ENCODE peak calls at places on chromosomes 5 and 9, in eight cellular contexts. Q is foreskin fibroblast, X is body of pancreas, K is astrocyte of the spinal cord, P is Caco-2, S is foreskin keratinocyte, A is MM.1S, I is omental fat pad. J is an unnamed sample.

GRCh38 chr9:37182718-37183117 is 62.3 kb downstream of the ZCCHC7 start:
- DNase-seq in I (no peak), P (no peak), K (no peak), Q (no peak), S (no peak), X (no peak), A (no peak), J (no peak)

GRCh38 chr5:133891390-133891789 is 77.0 kb downstream of the C5orf15 start:
- DNase-seq in K (no peak), A (no peak), S (no peak), Q (no peak), I (no peak), X (no peak), P (peak; percentile 4), J (no peak)

GRCh38 chr5:148791696-148792095 is 34.7 kb upstream of the ADRB2 start:
- DNase-seq in A (no peak), Q (no peak), P (no peak), X (no peak), K (no peak), S (no peak), I (no peak), J (no peak)

GRCh38 chr5:78399115-78399514 is 38.7 kb downstream of the SCAMP1 start:
- DNase-seq in Q (no peak), K (no peak), A (no peak), X (no peak), I (no peak), P (no peak), S (no peak), J (no peak)

GRCh38 chr9:98107926-98108325 is 11.1 kb downstream of the TRIM14 start:
- DNase-seq in X (no peak), P (no peak), Q (no peak), A (no peak), I (no peak), K (no peak), S (no peak), J (no peak)

GRCh38 chr5:179194941-179195381 is 134.8 kb downstream of the ZNF354C start:
- DNase-seq in X (no peak), Q (no peak), A (no peak), I (no peak), P (peak; percentile 24), S (no peak), K (no peak), J (no peak)

GRCh38 chr5:170745481-170746061 is 38.0 kb upstream of the GABRP start:
- DNase-seq in X (peak; percentile 54), I (no peak), Q (peak; percentile 13), S (peak; percentile 57), A (peak; percentile 13), K (no peak), P (peak; percentile 90), J (no peak)

GRCh38 chr9:126384926-126385325 is 58.3 kb downstream of the MVB12B start:
- DNase-seq in Q (no peak), I (no peak), P (no peak), X (no peak), A (no peak), S (no peak), K (no peak), J (no peak)

GRCh38 chr5:135429326-135429725 is 17.8 kb downstream of the DCANP1 start:
- DNase-seq in X (no peak), K (no peak), Q (no peak), S (no peak), A (no peak), P (no peak), I (no peak), J (no peak)

GRCh38 chr5:43171926-43172325 is 20.1 kb upstream of the NIM1K start:
- DNase-seq in A (no peak), X (no peak), S (peak; percentile 13), Q (no peak), P (no peak), I (no peak), K (no peak), J (no peak)

GRCh38 chr9:84339523-84339922 is 1.0 kb downstream of the SLC28A3 start:
- DNase-seq in I (no peak), A (no peak), S (no peak), Q (no peak), K (no peak), X (no peak), P (no peak), J (no peak)

GRCh38 chr5:149410721-149411432 is 31.8 kb upstream of the IL17B start:
- DNase-seq in Q (no peak), K (no peak), A (no peak), S (no peak), I (no peak), X (no peak), P (no peak), J (no peak)

GRCh38 chr9:16152276-16153065 is 599.6 kb downstream of the CCDC171 start:
- DNase-seq in Q (no peak), P (no peak), A (no peak), S (peak; percentile 37), I (no peak), X (no peak), K (no peak), J (no peak)

GRCh38 chr9:132591751-132592314 is 9.4 kb downstream of the BARHL1 start:
- DNase-seq in I (no peak), P (no peak), X (no peak), Q (no peak), K (no peak), A (no peak), S (no peak), J (no peak)

GRCh38 chr9:114364123-114364522 is 23.7 kb downstream of the AKNA start:
- DNase-seq in X (no peak), Q (peak; percentile 81), P (no peak), I (no peak), A (no peak), S (peak; percentile 42), K (peak; percentile 76), J (peak; percentile 98)

GRCh38 chr5:59042683-59043082 is 459.8 kb downstream of the RAB3C start:
- DNase-seq in I (no peak), A (no peak), S (no peak), P (no peak), Q (no peak), K (peak; percentile 75), X (peak; percentile 25), J (no peak)

GRCh38 chr9:73684601-73685000 is 532.9 kb downstream of the ANXA1 start:
- DNase-seq in Q (no peak), S (peak; percentile 99), X (no peak), A (no peak), I (no peak), P (no peak), K (peak; percentile 19), J (no peak)

DNA sequence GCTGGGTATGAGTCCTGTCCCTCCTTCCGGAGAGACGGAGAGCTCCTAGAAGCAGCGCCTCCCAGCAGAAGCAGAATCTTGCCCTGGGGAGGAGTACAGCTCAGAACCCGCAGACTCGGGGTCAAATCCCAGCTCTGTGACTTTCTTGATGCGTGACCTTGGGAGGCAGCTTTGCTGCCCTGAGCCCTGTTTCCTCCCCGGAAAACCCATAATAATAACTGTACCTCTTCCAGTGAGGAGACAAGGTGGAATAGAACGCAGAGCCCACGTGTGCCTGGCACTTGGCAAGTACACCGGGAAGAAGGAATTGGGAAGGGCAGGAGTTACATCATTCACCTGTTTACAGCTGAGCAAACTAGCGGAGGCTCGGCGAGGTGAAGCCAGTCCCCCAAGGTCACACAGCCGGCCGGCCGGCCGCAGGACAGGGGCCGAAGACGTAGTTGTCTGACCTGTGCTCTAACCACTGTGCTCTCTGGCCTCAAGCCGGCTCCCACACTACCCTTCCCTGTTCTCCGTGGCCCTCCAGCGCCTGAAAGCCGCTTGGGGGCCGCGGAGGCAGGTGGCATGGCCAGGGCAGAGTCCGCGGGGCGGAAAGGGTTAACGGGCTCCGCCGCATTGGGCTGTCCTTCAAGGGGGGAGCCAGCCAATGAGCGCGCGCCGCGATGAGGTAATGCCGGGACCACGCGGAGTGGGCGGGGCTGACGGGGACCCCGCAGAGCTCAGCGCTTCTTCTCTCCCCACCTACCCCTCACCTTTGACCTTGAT is 125.3 kb downstream of the C9orf50 start:
- DNase-seq in A (peak; percentile 78), X (peak; percentile 96), I (peak; percentile 95), P (peak; percentile 96), K (peak; percentile 92), S (peak; percentile 80), Q (peak; percentile 89), J (peak; percentile 66)
- TF ChIP-seq CTCF in A (no peak), X (no peak), I (no peak), P (no peak), K (no peak), S (no peak), Q (no peak), J (no peak)

GRCh38 chr9:137028281-137029057 is 432 bp upstream of the ABCA2 start:
- DNase-seq in Q (peak; percentile 50), S (peak; percentile 20), X (peak; percentile 75), P (peak; percentile 69), A (peak; percentile 70), K (no peak), I (no peak), J (no peak)
- TF ChIP-seq CTCF in Q (no peak), S (peak; percentile 58), X (no peak), P (no peak), A (peak; percentile 54), K (peak; percentile 48), I (no peak), J (peak; percentile 53)

GRCh38 chr9:3650994-3651622 is 125.3 kb upstream of the RFX3 start:
- DNase-seq in P (no peak), S (no peak), I (no peak), A (no peak), Q (no peak), K (no peak), X (no peak), J (no peak)
- TF ChIP-seq CTCF in P (no peak), S (no peak), I (no peak), A (no peak), Q (no peak), K (no peak), X (no peak), J (no peak)

DNA sequence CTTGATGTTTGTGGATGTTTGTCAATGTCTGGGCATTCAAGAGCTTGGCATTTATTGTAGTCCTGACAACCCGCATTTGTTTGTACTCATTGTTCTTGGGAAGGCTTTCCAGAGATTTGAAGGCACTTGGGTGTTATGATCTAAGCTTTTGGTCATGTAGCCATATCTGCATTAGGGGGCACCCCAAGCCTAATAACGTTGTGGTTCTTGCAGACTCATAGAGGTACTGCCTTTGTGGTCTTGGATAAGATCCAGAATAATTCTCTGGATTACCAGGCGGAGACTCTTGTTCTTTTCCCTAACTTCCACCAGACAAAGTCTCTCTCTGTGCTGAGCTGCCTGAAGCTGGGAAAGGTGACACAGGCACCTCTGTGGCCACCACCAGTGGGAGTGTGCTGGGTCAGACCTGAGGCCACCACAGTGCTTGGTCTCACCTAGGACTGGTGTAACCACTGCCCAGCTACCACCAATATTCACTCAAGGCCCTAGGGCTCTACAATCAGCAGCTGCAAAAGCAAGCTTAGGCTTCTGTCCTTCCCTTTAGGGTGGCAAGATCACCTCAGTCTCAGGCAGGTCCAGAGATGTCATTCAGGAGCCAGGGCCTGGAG is 144.4 kb upstream of the TAS2R1 start:
- DNase-seq in Q (peak; percentile 37), S (peak; percentile 43), P (no peak), I (no peak), X (no peak), A (no peak), K (peak; percentile 82), J (no peak)
- TF ChIP-seq CTCF in Q (peak; percentile 43), S (peak; percentile 56), P (no peak), I (no peak), X (no peak), A (no peak), K (peak; percentile 44), J (no peak)